ENCODE peak calls at places on chromosome 19, in four cellular contexts. T is HFF-Myc, N is cardiac fibroblast, C is cardiac muscle cell. X is an unnamed sample.

GRCh38 chr19:8655340-8655709 is 24.9 kb downstream of the NFILZ start:
- DNase-seq in N (no peak), C (no peak), T (no peak), X (no peak)

GRCh38 chr19:48059331-48059730 is 15.5 kb upstream of the CABP5 start:
- DNase-seq in C (no peak), T (no peak), N (no peak), X (no peak)

GRCh38 chr19:18308051-18308947 is 14.6 kb downstream of the LSM4 start:
- DNase-seq in T (no peak), C (no peak), N (no peak), X (no peak)

GRCh38 chr19:38213911-38214625 is 10.0 kb downstream of the DPF1 start:
- DNase-seq in T (peak), C (no peak), N (peak), X (no peak)

GRCh38 chr19:3867971-3868769 is 668 bp downstream of the ZFR2 start:
- DNase-seq in N (no peak), T (no peak), C (no peak), X (no peak)

GRCh38 chr19:29687244-29687896 is 22.1 kb downstream of the PLEKHF1 start:
- DNase-seq in C (no peak), N (peak), T (peak), X (peak)

GRCh38 chr19:53908933-53909415 is at the start of gene CACNG7:
- DNase-seq in T (no peak), C (no peak), N (peak), X (no peak)

GRCh38 chr19:51948979-51949378 is 21.7 kb downstream of the ZNF613 start:
- DNase-seq in C (no peak), T (no peak), N (peak), X (no peak)

GRCh38 chr19:21705393-21705792 is 62.0 kb downstream of the ZNF100 start:
- DNase-seq in C (no peak), T (no peak), N (no peak), X (no peak)

GRCh38 chr19:17721821-17722220 is 2.5 kb downstream of the MAP1S start:
- DNase-seq in C (no peak), T (no peak), N (peak), X (no peak)

GRCh38 chr19:5032101-5032967 is 63.4 kb downstream of the KDM4B start:
- DNase-seq in N (no peak), T (no peak), C (peak), X (no peak)

GRCh38 chr19:4518345-4519171 is at the start of gene PLIN4:
- DNase-seq in T (no peak), C (no peak), N (peak), X (no peak)

GRCh38 chr19:54420383-54421168 is 5.3 kb downstream of the TTYH1 start:
- DNase-seq in T (no peak), N (peak), C (no peak), X (no peak)

GRCh38 chr19:14375582-14376291 is 5.5 kb upstream of the ADGRE5 start:
- DNase-seq in T (no peak), N (peak), C (peak), X (no peak)

GRCh38 chr19:48635966-48636858 is 967 bp downstream of the DBP start:
- DNase-seq in T (no peak), N (no peak), C (peak), X (no peak)

DNA sequence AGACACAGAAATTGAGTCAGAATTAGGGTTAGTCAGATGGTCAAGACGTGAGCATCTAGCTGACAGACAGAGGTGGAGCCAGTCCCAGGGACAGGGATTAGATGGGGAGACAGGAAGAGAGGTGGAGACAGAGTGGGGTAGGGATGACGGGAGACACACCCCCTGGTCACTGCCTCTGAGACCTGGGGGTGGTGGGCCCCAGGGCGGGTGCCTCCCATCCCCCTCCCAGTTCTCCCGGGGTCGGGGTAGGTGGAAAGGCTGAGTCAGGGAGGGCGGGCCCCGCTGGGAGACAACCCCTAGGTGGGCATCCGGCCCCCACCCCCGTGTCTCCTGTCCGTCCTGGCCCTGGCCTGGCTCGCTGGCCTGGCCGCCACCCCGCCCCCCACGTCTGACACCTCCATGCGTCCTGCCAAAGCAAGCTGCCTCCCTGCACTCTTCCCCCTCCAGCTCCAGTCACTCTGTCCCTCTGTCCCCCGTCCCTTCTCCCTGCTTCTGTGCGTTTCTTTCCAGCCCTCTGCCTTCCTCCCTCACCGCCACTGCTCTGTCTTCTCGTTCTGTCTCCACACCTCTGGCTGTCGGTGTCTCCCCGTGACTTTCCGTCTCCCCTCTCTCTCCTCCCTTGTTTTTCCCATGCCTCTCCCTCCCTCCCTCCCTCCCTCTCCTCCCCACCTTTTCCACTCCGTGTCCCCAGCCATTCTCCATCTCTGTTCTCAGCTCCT is 15.1 kb downstream of the CCDC97 start:
- DNase-seq in T (no peak), N (peak), C (peak), X (no peak)
- H3K4me3 ChIP-seq in T (no peak), N (no peak), C (no peak), X (peak)

DNA sequence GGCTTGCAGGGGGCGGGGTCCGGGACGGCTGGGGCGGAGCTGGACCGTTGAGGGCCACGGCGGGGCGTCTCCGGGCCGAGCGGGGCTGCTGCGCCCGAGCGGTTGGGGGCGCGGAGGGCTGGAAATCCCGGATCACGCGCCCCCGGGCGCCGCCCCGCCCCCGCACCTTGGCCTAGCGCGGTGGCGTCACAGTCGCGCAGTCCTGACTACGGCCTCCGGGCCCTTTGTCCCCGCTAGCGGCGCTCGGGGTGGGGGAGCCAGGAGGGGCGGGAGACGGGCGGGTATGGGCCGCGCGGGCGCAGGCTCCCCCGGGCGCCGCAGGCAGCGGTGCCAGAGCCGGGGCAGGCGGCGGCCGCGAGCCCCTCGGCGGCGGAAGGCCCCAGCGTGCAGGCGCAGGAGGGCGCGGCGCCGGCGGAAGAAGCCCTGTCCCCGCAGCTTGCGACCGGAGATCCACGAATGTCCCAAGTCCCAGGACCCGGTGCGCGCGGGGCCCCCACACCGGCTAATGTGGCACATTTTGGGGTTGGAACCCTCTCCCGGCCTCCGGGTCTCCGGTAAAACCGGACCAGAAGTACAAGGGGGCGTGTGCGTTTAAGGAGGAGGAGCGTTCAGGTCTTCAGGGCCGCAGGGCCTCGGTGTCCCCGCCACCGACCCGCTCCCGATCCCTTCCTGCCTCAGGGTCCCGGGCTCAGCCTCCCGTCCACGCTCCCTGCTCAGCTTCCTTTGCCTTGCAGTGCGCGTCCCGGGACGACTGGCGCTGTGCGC is 840 bp downstream of the GPX4 start:
- DNase-seq in T (no peak), C (peak), N (peak), X (no peak)
- TF ChIP-seq CTCF in T (no peak), C (no peak), N (no peak), X (no peak)

GRCh38 chr19:9913237-9914000 is 22.9 kb downstream of the OLFM2 start:
- DNase-seq in C (peak), T (no peak), N (no peak), X (no peak)
- H3K4me3 ChIP-seq in C (peak), T (peak), N (no peak), X (peak)

DNA sequence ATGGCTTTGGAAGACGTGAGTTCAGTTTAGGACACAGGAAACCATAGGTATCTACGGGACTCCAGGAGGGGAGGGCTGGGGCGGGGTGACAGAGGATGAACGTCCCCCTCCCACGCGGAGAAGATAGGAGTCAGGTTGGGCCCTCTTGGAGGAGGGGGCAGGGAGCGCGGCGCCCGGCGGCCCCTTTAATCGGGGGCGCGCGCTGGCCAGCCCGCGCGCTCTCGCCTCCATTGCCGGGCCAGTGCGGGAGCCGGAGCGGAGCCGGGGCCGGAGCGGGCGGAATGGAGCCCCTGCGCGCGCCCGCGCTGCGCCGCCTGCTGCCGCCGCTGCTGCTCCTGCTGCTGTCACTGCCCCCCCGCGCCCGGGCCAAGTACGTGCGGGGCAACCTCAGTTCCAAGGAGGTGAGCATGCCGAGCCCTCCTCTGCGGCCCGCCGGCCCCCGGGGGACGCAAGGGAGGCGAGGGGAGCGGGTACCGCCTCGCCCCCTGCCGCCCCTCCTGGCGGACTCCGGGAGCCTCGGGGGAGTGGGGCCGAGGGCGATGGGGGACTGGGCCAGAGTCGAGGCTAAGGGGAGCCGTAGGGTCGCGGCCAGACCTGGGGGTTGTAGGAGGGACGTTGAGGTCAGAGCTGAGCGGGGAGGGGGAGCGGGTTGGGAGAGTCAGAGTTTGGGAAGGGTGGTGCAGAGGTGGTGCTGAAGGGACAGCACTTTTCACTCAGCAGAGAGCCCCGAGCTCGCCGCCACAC is at the start of gene TMEM145:
- DNase-seq in T (no peak), N (peak), C (peak), X (no peak)
- TF ChIP-seq CTCF in T (no peak), N (no peak), C (peak), X (no peak)

GRCh38 chr19:45172173-45172572 is 5.9 kb downstream of the TRAPPC6A start:
- DNase-seq in C (no peak), T (no peak), N (no peak), X (no peak)
- H3K4me3 ChIP-seq in C (no peak), T (no peak), N (no peak), X (no peak)

GRCh38 chr19:39401549-39402416 is 4.9 kb upstream of the ZFP36 start:
- DNase-seq in N (peak), C (no peak), T (no peak), X (no peak)
- TF ChIP-seq CTCF in N (no peak), C (no peak), T (no peak), X (no peak)

GRCh38 chr19:16327501-16327900 is 2.9 kb downstream of the KLF2 start:
- DNase-seq in C (no peak), N (peak), T (no peak), X (no peak)

GRCh38 chr19:16325671-16326400 is 1.2 kb downstream of the KLF2 start:
- DNase-seq in C (peak), T (no peak), N (peak), X (no peak)

GRCh38 chr19:16326401-16327130 is 1.9 kb downstream of the KLF2 start:
- DNase-seq in N (peak), C (no peak), T (no peak), X (no peak)

GRCh38 chr19:16327911-16328823 is 3.5 kb downstream of the KLF2 start:
- DNase-seq in T (no peak), N (peak), C (no peak), X (no peak)

GRCh38 chr19:16327131-16327450 is 2.5 kb downstream of the KLF2 start:
- DNase-seq in N (no peak), C (no peak), T (no peak), X (no peak)
- H3K4me3 ChIP-seq in N (peak), C (no peak), T (no peak), X (peak)

GRCh38 chr19:33472696-33473624 is 48.6 kb downstream of the PEPD start:
- DNase-seq in T (peak), N (peak), C (no peak), X (peak)
- TF ChIP-seq CTCF in T (no peak), N (no peak), C (no peak), X (peak)

DNA sequence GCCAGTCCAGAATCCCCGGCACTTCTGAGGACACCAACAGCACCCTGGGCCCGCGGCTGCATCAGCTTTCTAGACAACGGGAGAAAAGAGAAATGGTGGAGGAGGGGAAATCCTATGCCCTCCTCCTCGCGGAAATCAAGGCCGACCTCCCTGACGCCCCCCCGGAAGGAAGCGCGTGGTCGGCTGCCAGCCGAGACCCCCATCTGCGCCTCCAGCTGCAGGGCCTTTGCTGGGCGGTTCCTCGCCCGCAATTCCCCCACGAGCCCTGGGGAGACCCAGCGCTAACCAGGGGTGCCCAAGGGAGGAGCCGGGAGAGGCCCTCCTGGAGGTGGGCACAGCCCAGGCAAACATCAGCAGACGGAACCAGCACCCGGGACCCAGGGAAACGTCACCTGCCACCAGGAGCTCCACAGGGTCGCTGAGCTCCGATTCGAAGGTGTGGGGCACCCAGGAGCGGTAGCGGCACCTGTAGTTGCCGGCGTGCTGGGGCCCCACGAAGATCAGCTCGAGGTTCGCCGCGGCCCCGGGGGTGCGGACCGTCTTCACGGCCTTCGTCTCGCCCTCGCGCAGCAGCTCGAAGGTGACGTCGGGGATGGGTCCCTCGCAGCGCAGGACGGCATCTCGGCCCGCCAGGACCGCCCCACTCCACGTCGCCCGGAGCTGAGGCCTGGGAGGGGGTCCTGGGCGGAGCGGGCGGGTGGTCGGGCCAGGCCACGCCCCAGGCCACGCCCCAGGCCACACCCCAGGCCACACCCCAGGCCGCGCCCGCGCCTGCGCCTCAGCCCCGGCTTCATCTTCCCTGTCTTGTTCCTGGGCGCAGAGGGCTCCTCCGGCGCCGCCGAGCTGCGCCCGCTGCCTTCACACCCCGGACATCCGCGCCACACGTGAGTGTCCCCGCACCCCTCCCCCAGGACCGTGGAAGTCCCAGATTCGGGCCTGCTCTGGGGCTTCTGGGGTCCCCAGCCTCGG is 6.0 kb downstream of the A1BG start:
- DNase-seq in T (no peak), N (peak), C (peak), X (no peak)
- H3K4me3 ChIP-seq in T (peak), N (peak), C (peak), X (peak)